ENCODE peak calls at places on chromosomes 5 and 9, in four cellular contexts. One of them, this sample, is unnamed.

GRCh38 chr9:90770339-90770738 is 31.3 kb upstream of the SYK start:
- DNase-seq in H1: no peak
- DNase-seq in mesendoderm: no peak
- DNase-seq in IMR-90: no peak
- DNase-seq in this sample: no peak

GRCh38 chr5:73796164-73797141 is 170.5 kb downstream of the ARHGEF28 start:
- DNase-seq in H1: no peak
- DNase-seq in mesendoderm: peak; percentile 69
- DNase-seq in IMR-90: peak; percentile 98
- DNase-seq in this sample: no peak

GRCh38 chr9:113622600-113623400 is 159.3 kb downstream of the RGS3 start:
- DNase-seq in H1: peak; percentile 77
- DNase-seq in mesendoderm: peak; percentile 98
- DNase-seq in IMR-90: peak; percentile 89
- DNase-seq in this sample: peak; percentile 95

GRCh38 chr9:85949591-85950335 is 8.8 kb downstream of the NAA35 start:
- DNase-seq in H1: no peak
- DNase-seq in mesendoderm: no peak
- DNase-seq in IMR-90: peak; percentile 52
- DNase-seq in this sample: no peak

GRCh38 chr5:168328804-168329203 is 37.4 kb downstream of the WWC1 start:
- DNase-seq in H1: peak; percentile 69
- DNase-seq in mesendoderm: peak; percentile 98
- DNase-seq in IMR-90: peak; percentile 56
- DNase-seq in this sample: peak; percentile 84

GRCh38 chr9:135060461-135061116 is 26.9 kb upstream of the OLFM1 start:
- DNase-seq in H1: no peak
- DNase-seq in mesendoderm: no peak
- DNase-seq in IMR-90: no peak
- DNase-seq in this sample: peak; percentile 10

GRCh38 chr5:173902334-173902733 is 14.2 kb downstream of the CPEB4 start:
- DNase-seq in H1: no peak
- DNase-seq in mesendoderm: no peak
- DNase-seq in IMR-90: no peak
- DNase-seq in this sample: no peak

GRCh38 chr5:179288101-179288808 is 57.0 kb downstream of the ADAMTS2 start:
- DNase-seq in H1: no peak
- DNase-seq in mesendoderm: no peak
- DNase-seq in IMR-90: no peak
- DNase-seq in this sample: no peak

GRCh38 chr5:171850354-171850947 is 64.8 kb downstream of the SMIM23 start:
- DNase-seq in H1: no peak
- DNase-seq in mesendoderm: peak; percentile 90
- DNase-seq in IMR-90: no peak
- DNase-seq in this sample: peak; percentile 69

GRCh38 chr9:38681747-38682227 is 38.1 kb downstream of the FAM240B start:
- DNase-seq in H1: no peak
- DNase-seq in mesendoderm: no peak
- DNase-seq in IMR-90: peak; percentile 24
- DNase-seq in this sample: no peak

GRCh38 chr9:23050548-23050947 is 603.9 kb downstream of the DMRTA1 start:
- DNase-seq in H1: no peak
- DNase-seq in mesendoderm: no peak
- DNase-seq in IMR-90: no peak
- DNase-seq in this sample: no peak

GRCh38 chr5:131974622-131974955 is 29.1 kb upstream of the MEIKIN start:
- DNase-seq in H1: peak; percentile 44
- DNase-seq in mesendoderm: no peak
- DNase-seq in IMR-90: no peak
- DNase-seq in this sample: no peak

GRCh38 chr5:45189481-45189880 is 380.7 kb downstream of the MRPS30 start:
- DNase-seq in H1: no peak
- DNase-seq in mesendoderm: no peak
- DNase-seq in IMR-90: no peak
- DNase-seq in this sample: no peak

GRCh38 chr9:5631021-5631420 is 2.1 kb downstream of the RIC1 start:
- DNase-seq in H1: no peak
- DNase-seq in mesendoderm: peak; percentile 50
- DNase-seq in IMR-90: no peak
- DNase-seq in this sample: no peak

GRCh38 chr5:59358497-59358896 is 535.0 kb downstream of the PDE4D start:
- DNase-seq in H1: no peak
- DNase-seq in mesendoderm: peak; percentile 86
- DNase-seq in IMR-90: peak; percentile 16
- DNase-seq in this sample: peak; percentile 35

GRCh38 chr9:2389404-2389803 is 232.2 kb upstream of the VLDLR start:
- DNase-seq in H1: no peak
- DNase-seq in mesendoderm: no peak
- DNase-seq in IMR-90: no peak
- DNase-seq in this sample: no peak

GRCh38 chr5:102865171-102865509 is 110.0 kb downstream of the PAM start:
- DNase-seq in H1: no peak
- DNase-seq in mesendoderm: no peak
- DNase-seq in IMR-90: peak; percentile 41
- DNase-seq in this sample: no peak

GRCh38 chr5:34817558-34818351 is 21.2 kb upstream of the TTC23L start:
- DNase-seq in H1: no peak
- DNase-seq in mesendoderm: no peak
- DNase-seq in IMR-90: no peak
- DNase-seq in this sample: no peak

GRCh38 chr5:3197237-3197636 is 398.4 kb upstream of the IRX1 start:
- DNase-seq in H1: no peak
- DNase-seq in mesendoderm: peak; percentile 45
- DNase-seq in IMR-90: no peak
- DNase-seq in this sample: no peak

GRCh38 chr9:114156658-114157421 is 1.5 kb downstream of the COL27A1 start:
- DNase-seq in H1: peak; percentile 64
- DNase-seq in mesendoderm: peak; percentile 61
- DNase-seq in IMR-90: peak; percentile 84
- DNase-seq in this sample: peak; percentile 55

GRCh38 chr5:113495402-113495801 is 7.1 kb upstream of the MCC start:
- DNase-seq in H1: no peak
- DNase-seq in mesendoderm: no peak
- DNase-seq in IMR-90: peak; percentile 52
- DNase-seq in this sample: no peak

GRCh38 chr9:111897831-111898144 is 1.2 kb downstream of the UGCG start:
- DNase-seq in H1: no peak
- DNase-seq in mesendoderm: no peak
- DNase-seq in IMR-90: no peak
- DNase-seq in this sample: no peak

GRCh38 chr5:170863646-170864045 is 1.8 kb downstream of the RANBP17 start:
- DNase-seq in H1: no peak
- DNase-seq in mesendoderm: no peak
- DNase-seq in IMR-90: peak; percentile 82
- DNase-seq in this sample: no peak

GRCh38 chr5:157761690-157762611 is 18.4 kb downstream of the LSM11 start:
- DNase-seq in H1: no peak
- DNase-seq in mesendoderm: peak; percentile 80
- DNase-seq in IMR-90: peak; percentile 72
- DNase-seq in this sample: peak; percentile 39

GRCh38 chr5:1799110-1799601 is 481 bp downstream of the MRPL36 start:
- DNase-seq in H1: no peak
- DNase-seq in mesendoderm: peak; percentile 36
- DNase-seq in IMR-90: peak; percentile 19
- DNase-seq in this sample: no peak

GRCh38 chr5:36703245-36703860 is 96.9 kb downstream of the SLC1A3 start:
- DNase-seq in H1: no peak
- DNase-seq in mesendoderm: peak; percentile 31
- DNase-seq in IMR-90: no peak
- DNase-seq in this sample: no peak

GRCh38 chr5:135309391-135310327 is 89.4 kb downstream of the MACROH2A1 start:
- DNase-seq in H1: no peak
- DNase-seq in mesendoderm: no peak
- DNase-seq in IMR-90: no peak
- DNase-seq in this sample: no peak

GRCh38 chr5:83554686-83555085 is 83.1 kb downstream of the VCAN start:
- DNase-seq in H1: no peak
- DNase-seq in mesendoderm: no peak
- DNase-seq in IMR-90: peak; percentile 32
- DNase-seq in this sample: no peak

GRCh38 chr9:97388721-97389238 is 23.1 kb upstream of the TDRD7 start:
- DNase-seq in H1: no peak
- DNase-seq in mesendoderm: no peak
- DNase-seq in IMR-90: no peak
- DNase-seq in this sample: no peak
- H3K56ac ChIP-seq in H1: no peak overlapping the region
- H3K56ac ChIP-seq in mesendoderm: no peak overlapping the region
- H3K56ac ChIP-seq in IMR-90: no peak overlapping the region
- H3K56ac ChIP-seq in this sample: no peak overlapping the region

GRCh38 chr9:75891277-75892167 is 1.0 kb downstream of the PCSK5 start:
- DNase-seq in H1: peak; percentile 63
- DNase-seq in mesendoderm: peak; percentile 42
- DNase-seq in IMR-90: peak; percentile 8
- DNase-seq in this sample: peak; percentile 48
- H2BK120ac ChIP-seq in H1: no peak overlapping the region
- H2BK120ac ChIP-seq in mesendoderm: no peak overlapping the region
- H2BK120ac ChIP-seq in IMR-90: no peak overlapping the region
- H2BK120ac ChIP-seq in this sample: no peak overlapping the region

GRCh38 chr9:127518091-127518856 is 67.0 kb downstream of the LRSAM1 start:
- DNase-seq in H1: no peak
- DNase-seq in mesendoderm: no peak
- DNase-seq in IMR-90: no peak
- DNase-seq in this sample: no peak

GRCh38 chr9:127520941-127521918 is 69.9 kb downstream of the LRSAM1 start:
- DNase-seq in H1: no peak
- DNase-seq in mesendoderm: peak; percentile 85
- DNase-seq in IMR-90: peak; percentile 83
- DNase-seq in this sample: peak; percentile 75

GRCh38 chr9:127521919-127522304 is 70.6 kb downstream of the LRSAM1 start:
- DNase-seq in H1: no peak
- DNase-seq in mesendoderm: no peak
- DNase-seq in IMR-90: no peak
- DNase-seq in this sample: no peak

GRCh38 chr9:127517620-127518019 is 66.3 kb downstream of the LRSAM1 start:
- DNase-seq in H1: no peak
- DNase-seq in mesendoderm: no peak
- DNase-seq in IMR-90: no peak
- DNase-seq in this sample: no peak

DNA sequence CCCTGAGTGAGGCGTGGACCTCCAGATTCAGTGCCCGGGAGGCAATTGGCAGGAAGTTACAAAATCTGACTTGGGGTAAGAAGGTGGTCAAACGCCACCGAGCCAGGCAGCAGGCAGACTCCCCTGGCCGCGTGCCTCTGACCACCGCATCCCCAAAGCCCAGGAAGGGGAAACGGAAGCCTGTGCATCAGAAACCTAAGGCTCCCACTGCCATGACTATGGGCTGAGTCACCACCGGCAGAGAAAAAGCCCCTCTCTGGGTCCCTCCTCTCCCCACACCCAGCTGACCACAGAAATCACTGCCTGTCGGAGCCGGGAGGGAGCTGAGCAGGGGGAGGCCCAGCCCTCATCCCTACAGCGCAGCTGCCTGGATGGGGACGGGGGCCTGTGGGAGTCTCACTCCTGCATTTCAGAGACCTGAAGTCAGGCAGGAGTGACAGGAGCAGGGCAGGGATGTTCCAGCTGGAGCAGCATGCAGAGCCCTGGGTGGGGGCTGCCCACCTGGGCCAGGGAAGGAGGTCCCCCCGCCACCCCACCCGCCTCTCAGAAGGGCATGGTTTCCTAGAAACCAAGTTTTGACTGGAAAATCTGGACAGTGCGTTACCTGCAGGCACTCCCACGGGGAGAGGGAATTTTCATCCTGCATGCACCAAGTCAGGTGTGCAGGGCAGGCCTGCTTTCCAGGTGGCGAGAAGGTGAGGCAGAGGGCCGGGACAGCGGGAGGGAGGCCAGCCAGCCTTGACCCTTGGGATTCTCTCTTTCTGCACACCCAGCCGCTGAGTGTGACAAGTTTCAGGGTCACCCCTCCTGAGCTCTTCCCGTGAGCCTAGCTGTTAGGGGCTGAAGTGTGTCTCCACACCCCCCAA is 68.2 kb downstream of the LRSAM1 start:
- DNase-seq in H1: no peak
- DNase-seq in mesendoderm: peak; percentile 80
- DNase-seq in IMR-90: peak; percentile 98
- DNase-seq in this sample: peak; percentile 68
- H3K56ac ChIP-seq in H1: no peak overlapping the region
- H3K56ac ChIP-seq in mesendoderm: peak overlapping the region; percentile 38
- H3K56ac ChIP-seq in IMR-90: peak overlapping the region; percentile 81
- H3K56ac ChIP-seq in this sample: no peak overlapping the region

GRCh38 chr5:57833489-57833888 is 350.9 kb upstream of the ACTBL2 start:
- DNase-seq in H1: no peak
- DNase-seq in mesendoderm: no peak
- DNase-seq in IMR-90: no peak
- DNase-seq in this sample: no peak

GRCh38 chr5:57836921-57837320 is 354.3 kb upstream of the ACTBL2 start:
- DNase-seq in H1: no peak
- DNase-seq in mesendoderm: no peak
- DNase-seq in IMR-90: no peak
- DNase-seq in this sample: no peak

GRCh38 chr5:57832873-57833272 is 350.3 kb upstream of the ACTBL2 start:
- DNase-seq in H1: no peak
- DNase-seq in mesendoderm: no peak
- DNase-seq in IMR-90: no peak
- DNase-seq in this sample: no peak

GRCh38 chr5:57836331-57836730 is 353.7 kb upstream of the ACTBL2 start:
- DNase-seq in H1: no peak
- DNase-seq in mesendoderm: no peak
- DNase-seq in IMR-90: no peak
- DNase-seq in this sample: no peak

GRCh38 chr5:57834829-57835554 is 352.4 kb upstream of the ACTBL2 start:
- DNase-seq in H1: peak; percentile 46
- DNase-seq in mesendoderm: peak; percentile 85
- DNase-seq in IMR-90: peak; percentile 59
- DNase-seq in this sample: peak; percentile 80
- H2BK120ac ChIP-seq in H1: peak overlapping the region; percentile 98
- H2BK120ac ChIP-seq in mesendoderm: peak overlapping the region; percentile 88
- H2BK120ac ChIP-seq in IMR-90: peak overlapping the region; percentile 99
- H2BK120ac ChIP-seq in this sample: no peak overlapping the region

GRCh38 chr9:74083681-74084433 is 413.3 kb upstream of the RORB start:
- DNase-seq in H1: no peak
- DNase-seq in mesendoderm: peak; percentile 34
- DNase-seq in IMR-90: no peak
- DNase-seq in this sample: no peak
- H3K56ac ChIP-seq in H1: no peak overlapping the region
- H3K56ac ChIP-seq in mesendoderm: no peak overlapping the region
- H3K56ac ChIP-seq in IMR-90: no peak overlapping the region
- H3K56ac ChIP-seq in this sample: no peak overlapping the region

GRCh38 chr5:72510610-72511121 is 3.5 kb upstream of the ZNF366 start:
- DNase-seq in H1: no peak
- DNase-seq in mesendoderm: no peak
- DNase-seq in IMR-90: peak; percentile 86
- DNase-seq in this sample: no peak
- H2BK120ac ChIP-seq in H1: no peak overlapping the region
- H2BK120ac ChIP-seq in mesendoderm: no peak overlapping the region
- H2BK120ac ChIP-seq in IMR-90: peak overlapping the region; percentile 41
- H2BK120ac ChIP-seq in this sample: no peak overlapping the region

This sample was measured in H9.